ENCODE peak calls at places on chromosomes 5 and 9, in seven cellular contexts. S is fibroblast of pulmonary artery, R is uterus, G is choroid plexus epithelial cell, Z is OCI-LY7, H is MM.1S, B is Caco-2. V is an unnamed sample.

GRCh38 chr9:124297553-124297905 is 39.8 kb downstream of the NEK6 start:
- DNase-seq in G (peak), H (no peak), R (peak), Z (no peak), S (peak), B (peak), V (peak)

GRCh38 chr9:121753802-121754654 is 102.6 kb downstream of the DAB2IP start:
- DNase-seq in G (no peak), H (no peak), R (no peak), B (no peak), S (no peak), Z (no peak), V (no peak)

GRCh38 chr9:87885484-87886189 is 3.0 kb downstream of the SPATA31E1 start:
- DNase-seq in H (no peak), G (no peak), S (no peak), R (no peak), B (no peak), Z (no peak), V (no peak)

GRCh38 chr9:135516132-135516860 is 4.9 kb upstream of the LCN1 start:
- DNase-seq in S (no peak), G (no peak), Z (no peak), B (no peak), H (no peak), R (no peak), V (no peak)

GRCh38 chr5:1479581-1480188 is 34.4 kb upstream of the SLC6A3 start:
- DNase-seq in Z (peak), G (peak), B (peak), S (peak), R (peak), H (no peak), V (no peak)

GRCh38 chr9:20603524-20604268 is 18.6 kb downstream of the MLLT3 start:
- DNase-seq in G (no peak), R (no peak), Z (no peak), S (no peak), B (no peak), H (no peak), V (no peak)

GRCh38 chr5:75656311-75657003 is 45.2 kb downstream of the ANKDD1B start:
- DNase-seq in H (no peak), G (peak), S (peak), B (no peak), Z (no peak), R (no peak), V (peak)

GRCh38 chr5:123138774-123139173 is 49.7 kb downstream of the PRDM6 start:
- DNase-seq in R (no peak), B (no peak), S (no peak), G (no peak), H (no peak), Z (no peak), V (no peak)

GRCh38 chr9:130441031-130441430 is 3.7 kb upstream of the ASS1 start:
- DNase-seq in R (no peak), H (no peak), S (no peak), G (no peak), Z (no peak), B (no peak), V (no peak)

GRCh38 chr5:172052454-172053236 is 46.2 kb upstream of the FBXW11 start:
- DNase-seq in H (no peak), Z (no peak), B (no peak), R (no peak), G (peak), S (peak), V (no peak)

GRCh38 chr5:80246995-80247729 is 8.7 kb downstream of the SERINC5 start:
- DNase-seq in Z (no peak), H (peak), B (peak), S (peak), G (peak), R (peak), V (peak)

GRCh38 chr5:83095973-83096539 is 18.7 kb downstream of the XRCC4 start:
- DNase-seq in S (peak), G (peak), B (peak), Z (no peak), R (no peak), H (no peak), V (peak)

GRCh38 chr5:57037355-57037754 is 85.4 kb upstream of the MIER3 start:
- DNase-seq in Z (peak), B (peak), S (peak), H (no peak), G (peak), R (no peak), V (no peak)

GRCh38 chr5:39169081-39169480 is 50.3 kb downstream of the FYB1 start:
- DNase-seq in Z (no peak), G (peak), H (no peak), R (no peak), S (peak), B (no peak), V (no peak)

GRCh38 chr5:139462582-139463276 is at the start of gene ECSCR:
- DNase-seq in Z (no peak), H (no peak), R (peak), S (peak), B (no peak), G (peak), V (no peak)

GRCh38 chr9:18739641-18740318 is 265.8 kb downstream of the ADAMTSL1 start:
- DNase-seq in B (no peak), R (no peak), H (no peak), G (no peak), S (no peak), Z (no peak), V (no peak)

GRCh38 chr9:2477755-2478154 is 143.8 kb upstream of the VLDLR start:
- DNase-seq in Z (no peak), H (no peak), R (no peak), B (no peak), S (peak), G (peak), V (no peak)

GRCh38 chr9:28921857-28922500 is 1348.7 kb upstream of the C9orf72 start:
- DNase-seq in S (no peak), G (no peak), H (no peak), B (no peak), R (no peak), Z (no peak), V (no peak)

GRCh38 chr5:151708126-151708525 is 21.4 kb upstream of the SPARC start:
- DNase-seq in Z (no peak), G (peak), R (no peak), H (no peak), B (no peak), S (no peak), V (no peak)

GRCh38 chr9:115146581-115147021 is 28.6 kb upstream of the TNC start:
- DNase-seq in G (peak), S (peak), Z (no peak), B (no peak), R (peak), H (no peak), V (no peak)

GRCh38 chr9:132988244-132989013 is 9.9 kb downstream of the GFI1B start:
- DNase-seq in G (no peak), S (no peak), B (no peak), H (no peak), Z (no peak), R (no peak), V (no peak)

GRCh38 chr9:81028504-81028903 is 660.8 kb downstream of the TLE1 start:
- DNase-seq in S (peak), B (no peak), G (peak), Z (no peak), H (no peak), R (no peak), V (peak)

GRCh38 chr5:143435207-143435657 is 31.7 kb upstream of the NR3C1 start:
- DNase-seq in H (peak), G (peak), B (no peak), S (peak), Z (peak), R (no peak), V (no peak)

GRCh38 chr9:117825609-117826347 is 121.6 kb downstream of the TLR4 start:
- DNase-seq in B (no peak), Z (no peak), R (no peak), G (no peak), H (peak), S (no peak), V (no peak)

GRCh38 chr9:24041294-24041693 is 215.3 kb upstream of the ELAVL2 start:
- DNase-seq in Z (no peak), S (no peak), H (no peak), B (peak), G (no peak), R (no peak), V (no peak)

GRCh38 chr9:40926404-40927259 is 201.8 kb downstream of the FOXD4L6 start:
- DNase-seq in Z (no peak), R (no peak), S (no peak), G (no peak), B (no peak), H (no peak), V (no peak)

GRCh38 chr5:93621340-93621872 is 38.4 kb downstream of the NR2F1 start:
- DNase-seq in Z (no peak), S (peak), G (peak), H (no peak), R (peak), B (peak), V (peak)

GRCh38 chr5:95384485-95385213 is 6.5 kb upstream of the FAM81B start:
- DNase-seq in R (no peak), B (no peak), G (no peak), H (no peak), Z (no peak), S (no peak), V (no peak)

GRCh38 chr5:83547889-83548288 is 76.3 kb downstream of the VCAN start:
- DNase-seq in Z (no peak), R (no peak), H (no peak), B (no peak), G (no peak), S (no peak), V (no peak)

GRCh38 chr9:78831726-78832125 is 534.8 kb downstream of the PSAT1 start:
- DNase-seq in B (no peak), S (no peak), Z (no peak), H (no peak), R (no peak), G (no peak), V (no peak)

GRCh38 chr5:72042097-72042496 is 65.2 kb upstream of the MAP1B start:
- DNase-seq in S (no peak), Z (no peak), R (no peak), B (no peak), H (no peak), G (no peak), V (no peak)

GRCh38 chr5:54861212-54861894 is 124.0 kb downstream of the ESM1 start:
- DNase-seq in B (no peak), H (no peak), R (no peak), S (peak), Z (no peak), G (peak), V (no peak)

GRCh38 chr5:103259705-103260355 is 1.3 kb downstream of the MACIR start:
- DNase-seq in R (peak), G (peak), H (peak), Z (no peak), S (peak), B (peak), V (no peak)

GRCh38 chr5:56986631-56986957 is 34.7 kb upstream of the MIER3 start:
- DNase-seq in S (no peak), R (no peak), Z (no peak), H (no peak), G (no peak), B (no peak), V (no peak)

GRCh38 chr5:147483961-147484707 is 25.7 kb downstream of the DPYSL3 start:
- DNase-seq in Z (no peak), G (peak), S (peak), H (no peak), R (peak), B (no peak), V (no peak)

GRCh38 chr9:14021871-14022525 is 291.9 kb downstream of the NFIB start:
- DNase-seq in G (peak), Z (no peak), S (peak), B (no peak), H (no peak), R (no peak), V (no peak)

GRCh38 chr5:99004960-99005359 is 76.2 kb upstream of the CHD1 start:
- DNase-seq in B (no peak), G (peak), Z (no peak), S (no peak), R (no peak), H (no peak), V (no peak)

GRCh38 chr5:172999351-172999973 is 15.9 kb downstream of the ATP6V0E1 start:
- DNase-seq in Z (no peak), S (no peak), H (no peak), B (no peak), G (no peak), R (no peak), V (no peak)

GRCh38 chr9:129624168-129624759 is 1.7 kb upstream of the NTMT1 start:
- DNase-seq in Z (peak), G (peak), H (peak), S (peak), B (peak), R (no peak), V (peak)

DNA sequence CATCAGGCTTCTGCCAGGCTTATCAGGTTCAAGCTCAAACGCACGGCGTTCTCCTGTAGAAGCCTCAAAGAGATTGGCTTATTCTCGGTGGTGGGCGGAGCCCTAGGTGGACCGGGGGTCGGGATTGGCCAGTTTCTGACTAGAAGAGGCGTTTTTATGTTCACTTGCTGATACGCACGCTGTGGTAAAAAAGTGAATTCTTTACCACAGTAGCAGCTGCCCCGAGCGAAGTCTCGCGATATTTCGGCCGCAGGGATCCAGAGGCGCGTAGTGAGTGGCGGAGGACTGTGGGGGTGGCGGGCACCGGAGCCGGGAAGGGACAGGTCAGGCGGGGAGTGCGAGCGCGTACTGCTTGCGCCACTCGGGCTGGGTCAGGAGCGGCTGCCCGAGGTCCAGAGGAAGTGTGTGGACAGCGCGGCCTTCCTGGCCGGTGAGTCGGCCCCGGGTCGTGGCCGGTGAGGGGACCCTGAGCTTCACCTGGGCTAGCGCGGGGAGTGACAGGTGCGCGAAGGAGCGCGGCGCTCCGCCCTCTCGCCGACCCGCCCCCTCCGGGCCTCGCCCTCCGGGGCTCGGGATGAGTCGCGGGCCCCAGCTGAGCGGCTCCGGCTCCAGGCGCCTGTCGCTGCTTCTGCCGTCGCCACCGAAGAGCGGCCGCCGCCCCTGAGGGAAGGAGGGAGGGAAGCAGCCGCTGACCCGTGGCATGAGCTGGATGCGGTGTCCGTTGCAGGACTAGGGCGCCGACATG is at the start of gene DMXL1:
- DNase-seq in Z (peak), S (peak), B (peak), R (peak), G (peak), H (peak), V (peak)
- TF ChIP-seq CTCF in Z (no peak), S (no peak), B (no peak), R (no peak), G (no peak), H (no peak), V (no peak)

GRCh38 chr5:350355-350754 is 28.8 kb downstream of the AHRR start:
- DNase-seq in S (no peak), G (no peak), B (no peak), Z (no peak), H (no peak), R (no peak), V (no peak)
- TF ChIP-seq CTCF in S (no peak), G (peak), B (no peak), Z (peak), H (peak), R (no peak), V (peak)

GRCh38 chr5:142233083-142234032 is 91.5 kb downstream of the SPRY4 start:
- DNase-seq in S (no peak), Z (no peak), G (no peak), H (no peak), R (no peak), B (no peak), V (no peak)
- TF ChIP-seq CTCF in S (no peak), Z (no peak), G (no peak), H (no peak), R (no peak), B (no peak), V (no peak)

DNA sequence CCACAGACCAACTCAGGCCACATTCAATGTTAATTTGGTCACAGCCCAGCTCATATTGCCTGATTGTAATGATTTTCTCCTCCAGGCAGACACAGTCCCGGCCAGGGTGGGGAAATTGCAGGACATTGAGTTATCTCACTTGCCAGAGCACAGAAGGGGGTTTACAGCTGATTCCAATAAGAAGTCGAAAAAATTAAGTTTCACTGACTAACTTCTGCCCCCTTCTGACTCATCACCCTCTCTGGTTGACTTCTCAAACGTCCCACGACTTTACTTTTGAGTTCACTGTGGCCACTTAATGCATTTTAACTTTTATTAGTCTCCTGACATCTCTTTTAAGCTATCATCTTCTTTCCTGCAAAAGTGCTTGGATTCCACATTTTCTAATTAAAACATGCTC is 321.4 kb upstream of the WWC1 start:
- DNase-seq in G (peak), H (no peak), S (peak), R (no peak), B (no peak), Z (no peak), V (no peak)
- TF ChIP-seq CTCF in G (peak), H (no peak), S (no peak), R (no peak), B (no peak), Z (no peak), V (no peak)

GRCh38 chr9:37036237-37037136 is 2.4 kb upstream of the PAX5 start:
- DNase-seq in G (peak), Z (peak), H (peak), B (peak), S (peak), R (no peak), V (no peak)
- TF ChIP-seq CTCF in G (no peak), Z (peak), H (no peak), B (no peak), S (no peak), R (no peak), V (no peak)

GRCh38 chr5:178223196-178223773 is 9.3 kb downstream of the PHYKPL start:
- DNase-seq in B (no peak), G (no peak), S (no peak), R (no peak), H (no peak), Z (no peak), V (no peak)
- TF ChIP-seq CTCF in B (no peak), G (peak), S (no peak), R (no peak), H (no peak), Z (no peak), V (no peak)

GRCh38 chr9:93507780-93508179 is 54.4 kb upstream of the FAM120AOS start:
- DNase-seq in G (no peak), B (no peak), S (no peak), H (no peak), Z (no peak), R (no peak), V (no peak)
- TF ChIP-seq CTCF in G (no peak), B (no peak), S (no peak), H (no peak), Z (no peak), R (no peak), V (no peak)

GRCh38 chr5:16777432-16777831 is 158.7 kb downstream of the MYO10 start:
- DNase-seq in G (no peak), S (no peak), Z (no peak), H (no peak), R (no peak), B (no peak), V (no peak)

GRCh38 chr5:16774806-16775205 is 158.0 kb upstream of the RETREG1 start:
- DNase-seq in B (no peak), S (no peak), H (no peak), R (no peak), G (peak), Z (no peak), V (no peak)

GRCh38 chr5:16782227-16782626 is 153.9 kb downstream of the MYO10 start:
- DNase-seq in R (no peak), Z (no peak), B (no peak), H (no peak), S (no peak), G (no peak), V (no peak)

GRCh38 chr5:16773990-16774389 is 157.2 kb upstream of the RETREG1 start:
- DNase-seq in S (no peak), Z (no peak), H (no peak), G (peak), B (no peak), R (no peak), V (no peak)

GRCh38 chr5:16776611-16777251 is 159.4 kb downstream of the MYO10 start:
- DNase-seq in G (peak), H (no peak), R (no peak), B (peak), Z (no peak), S (no peak), V (no peak)
- TF ChIP-seq CTCF in G (peak), H (peak), R (no peak), B (no peak), Z (no peak), S (peak), V (no peak)

GRCh38 chr5:30414078-30414477 is 779.4 kb upstream of the CDH6 start:
- DNase-seq in H (no peak), S (no peak), B (no peak), R (no peak), G (no peak), Z (no peak), V (no peak)

DNA sequence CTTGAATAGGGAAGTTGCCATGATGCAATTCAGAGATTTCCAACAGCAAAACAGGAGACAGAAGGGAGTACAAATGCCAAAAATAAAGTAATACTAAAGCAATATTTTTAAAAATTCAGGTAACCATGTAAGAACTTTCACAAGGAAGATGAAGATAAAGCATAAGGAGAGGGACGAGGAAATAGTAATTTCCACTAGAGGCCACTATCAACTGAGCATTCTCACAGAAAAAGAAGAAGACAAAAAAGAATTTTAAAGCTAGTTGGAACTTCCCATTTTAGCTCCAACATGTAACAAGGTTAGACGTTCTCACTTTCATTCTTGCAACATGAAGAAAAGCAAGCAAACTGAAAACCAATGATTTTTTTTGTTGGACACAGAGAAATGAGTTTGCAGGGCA is 779.9 kb upstream of the CDH6 start:
- DNase-seq in Z (no peak), B (no peak), R (no peak), S (no peak), G (peak), H (no peak), V (no peak)
- TF ChIP-seq CTCF in Z (no peak), B (no peak), R (no peak), S (no peak), G (no peak), H (no peak), V (no peak)